ENCODE peak calls at places on chromosomes 7 and 10, in five cellular contexts. One of them, this sample, is unnamed.

GRCh38 chr7:123528265-123528664 is 6.1 kb downstream of the IQUB start:
- DNase-seq in NCI-H187: no peak
- DNase-seq in NCI-H774: no peak
- DNase-seq in cerebellum: no peak
- DNase-seq in choroid plexus epithelial cell: no peak
- DNase-seq in this sample: peak

GRCh38 chr10:132679217-132679595 is 106.7 kb downstream of the NKX6-2 start:
- DNase-seq in choroid plexus epithelial cell: no peak
- DNase-seq in cerebellum: no peak
- DNase-seq in NCI-H774: no peak
- DNase-seq in NCI-H187: no peak
- DNase-seq in this sample: no peak

GRCh38 chr10:68601490-68602265 is 41.5 kb downstream of the TET1 start:
- DNase-seq in NCI-H187: no peak
- DNase-seq in cerebellum: no peak
- DNase-seq in NCI-H774: no peak
- DNase-seq in choroid plexus epithelial cell: no peak
- DNase-seq in this sample: no peak

GRCh38 chr7:157669768-157670345 is 333.1 kb downstream of the DNAJB6 start:
- DNase-seq in NCI-H187: no peak
- DNase-seq in NCI-H774: no peak
- DNase-seq in cerebellum: no peak
- DNase-seq in choroid plexus epithelial cell: peak
- DNase-seq in this sample: no peak

GRCh38 chr7:127953966-127954365 is 77.3 kb downstream of the LRRC4 start:
- DNase-seq in NCI-H187: no peak
- DNase-seq in cerebellum: no peak
- DNase-seq in NCI-H774: no peak
- DNase-seq in choroid plexus epithelial cell: no peak
- DNase-seq in this sample: peak

GRCh38 chr10:33459597-33459996 is 125.1 kb upstream of the NRP1 start:
- DNase-seq in choroid plexus epithelial cell: peak
- DNase-seq in NCI-H774: no peak
- DNase-seq in NCI-H187: no peak
- DNase-seq in cerebellum: no peak
- DNase-seq in this sample: no peak

GRCh38 chr10:34216348-34216908 is 598.7 kb downstream of the PARD3 start:
- DNase-seq in NCI-H187: no peak
- DNase-seq in choroid plexus epithelial cell: no peak
- DNase-seq in NCI-H774: no peak
- DNase-seq in cerebellum: no peak
- DNase-seq in this sample: no peak

GRCh38 chr7:133331861-133332260 is 79.0 kb downstream of the EXOC4 start:
- DNase-seq in choroid plexus epithelial cell: peak
- DNase-seq in NCI-H774: no peak
- DNase-seq in NCI-H187: no peak
- DNase-seq in cerebellum: peak
- DNase-seq in this sample: no peak

GRCh38 chr10:12603766-12604470 is 254.6 kb downstream of the CAMK1D start:
- DNase-seq in choroid plexus epithelial cell: no peak
- DNase-seq in NCI-H187: no peak
- DNase-seq in NCI-H774: no peak
- DNase-seq in cerebellum: no peak
- DNase-seq in this sample: no peak

GRCh38 chr7:44471850-44472249 is 18.6 kb downstream of the NUDCD3 start:
- DNase-seq in NCI-H187: no peak
- DNase-seq in choroid plexus epithelial cell: peak
- DNase-seq in cerebellum: no peak
- DNase-seq in NCI-H774: peak
- DNase-seq in this sample: no peak

GRCh38 chr7:131829911-131830310 is 273.5 kb upstream of the PODXL start:
- DNase-seq in NCI-H187: no peak
- DNase-seq in NCI-H774: no peak
- DNase-seq in choroid plexus epithelial cell: peak
- DNase-seq in cerebellum: no peak
- DNase-seq in this sample: peak

GRCh38 chr10:93826355-93826754 is 67.4 kb upstream of the SLC35G1 start:
- DNase-seq in choroid plexus epithelial cell: peak
- DNase-seq in NCI-H187: no peak
- DNase-seq in cerebellum: no peak
- DNase-seq in NCI-H774: no peak
- DNase-seq in this sample: peak

GRCh38 chr7:114842551-114843065 is 79.3 kb upstream of the MDFIC start:
- DNase-seq in cerebellum: no peak
- DNase-seq in choroid plexus epithelial cell: no peak
- DNase-seq in NCI-H187: no peak
- DNase-seq in NCI-H774: no peak
- DNase-seq in this sample: peak

GRCh38 chr7:2445898-2446555 is 30.2 kb downstream of the GRIFIN start:
- DNase-seq in cerebellum: peak
- DNase-seq in NCI-H774: no peak
- DNase-seq in NCI-H187: no peak
- DNase-seq in choroid plexus epithelial cell: no peak
- DNase-seq in this sample: no peak

GRCh38 chr10:103145860-103146466 is 47.1 kb downstream of the NT5C2 start:
- DNase-seq in NCI-H774: no peak
- DNase-seq in cerebellum: no peak
- DNase-seq in choroid plexus epithelial cell: peak
- DNase-seq in NCI-H187: no peak
- DNase-seq in this sample: no peak

GRCh38 chr7:18700147-18700546 is 204.6 kb downstream of the HDAC9 start:
- DNase-seq in cerebellum: no peak
- DNase-seq in choroid plexus epithelial cell: no peak
- DNase-seq in NCI-H187: no peak
- DNase-seq in NCI-H774: no peak
- DNase-seq in this sample: peak

GRCh38 chr7:112069879-112070321 is 136.3 kb downstream of the DOCK4 start:
- DNase-seq in NCI-H774: no peak
- DNase-seq in cerebellum: no peak
- DNase-seq in NCI-H187: no peak
- DNase-seq in choroid plexus epithelial cell: peak
- DNase-seq in this sample: no peak

GRCh38 chr10:131354380-131354779 is 42.9 kb upstream of the TCERG1L start:
- DNase-seq in NCI-H187: no peak
- DNase-seq in cerebellum: no peak
- DNase-seq in NCI-H774: no peak
- DNase-seq in choroid plexus epithelial cell: no peak
- DNase-seq in this sample: peak

GRCh38 chr7:117132385-117133120 is 179.3 kb downstream of the ST7 start:
- DNase-seq in NCI-H187: no peak
- DNase-seq in choroid plexus epithelial cell: peak
- DNase-seq in NCI-H774: no peak
- DNase-seq in cerebellum: no peak
- DNase-seq in this sample: no peak

GRCh38 chr7:131111-132094 is 61.0 kb upstream of the FAM20C start:
- DNase-seq in choroid plexus epithelial cell: no peak
- DNase-seq in cerebellum: no peak
- DNase-seq in NCI-H774: no peak
- DNase-seq in NCI-H187: no peak
- DNase-seq in this sample: no peak

GRCh38 chr10:91251430-91252056 is 31.1 kb downstream of the PCGF5 start:
- DNase-seq in NCI-H187: peak
- DNase-seq in cerebellum: peak
- DNase-seq in choroid plexus epithelial cell: peak
- DNase-seq in NCI-H774: peak
- DNase-seq in this sample: peak

GRCh38 chr10:119917777-119918176 is 25.2 kb downstream of the SEC23IP start:
- DNase-seq in NCI-H187: no peak
- DNase-seq in NCI-H774: no peak
- DNase-seq in cerebellum: no peak
- DNase-seq in choroid plexus epithelial cell: peak
- DNase-seq in this sample: no peak

GRCh38 chr10:77989081-77989724 is 40.1 kb downstream of the POLR3A start:
- DNase-seq in cerebellum: peak
- DNase-seq in NCI-H187: no peak
- DNase-seq in choroid plexus epithelial cell: no peak
- DNase-seq in NCI-H774: no peak
- DNase-seq in this sample: no peak

This sample was measured in ELF-1.